ENCODE peak calls at places on chromosomes 3 and 15, in four cellular contexts. T is AG10803, A is astrocyte of the spinal cord, P is AG04449. O is an unnamed sample.

GRCh38 chr15:31034152-31034551 is 42.7 kb upstream of the MTMR10 start:
- DNase-seq in A (no peak), T (peak; percentile 53), P (no peak), O (peak; percentile 53)

GRCh38 chr15:63476229-63476632 is 28.2 kb upstream of the USP3 start:
- DNase-seq in A (peak; percentile 95), T (peak; percentile 95), P (peak; percentile 91), O (peak; percentile 98)

GRCh38 chr3:99145031-99145430 is 243.5 kb upstream of the DCBLD2 start:
- DNase-seq in A (no peak), T (no peak), P (no peak), O (no peak)

GRCh38 chr15:90126457-90127435 is 24.5 kb upstream of the IDH2 start:
- DNase-seq in A (no peak), P (no peak), T (no peak), O (peak; percentile 5)

GRCh38 chr15:63855735-63856134 is 22.0 kb upstream of the HERC1 start:
- DNase-seq in P (no peak), T (no peak), A (no peak), O (no peak)

GRCh38 chr3:149507491-149508324 is 33.2 kb downstream of the TM4SF4 start:
- DNase-seq in P (no peak), T (peak; percentile 34), A (peak; percentile 45), O (peak; percentile 54)

GRCh38 chr3:107973152-107973551 is 117.7 kb downstream of the CD47 start:
- DNase-seq in P (no peak), T (no peak), A (no peak), O (peak; percentile 44)

GRCh38 chr15:63107895-63108546 is 13.6 kb upstream of the LACTB start:
- DNase-seq in P (peak; percentile 100), T (peak; percentile 100), A (peak; percentile 100), O (peak; percentile 99)

GRCh38 chr3:180036678-180037455 is at the start of gene PEX5L:
- DNase-seq in T (peak; percentile 19), A (peak; percentile 60), P (no peak), O (peak; percentile 66)

GRCh38 chr3:13580256-13581023 is 31.5 kb downstream of the FBLN2 start:
- DNase-seq in T (no peak), A (no peak), P (no peak), O (no peak)

GRCh38 chr15:98609144-98609852 is 39.0 kb upstream of the IGF1R start:
- DNase-seq in T (peak; percentile 56), A (peak; percentile 49), P (no peak), O (peak; percentile 57)

GRCh38 chr3:119508172-119508845 is 10.0 kb downstream of the TIMMDC1 start:
- DNase-seq in P (no peak), A (no peak), T (no peak), O (no peak)

GRCh38 chr3:191314109-191314728 is 15.0 kb upstream of the CCDC50 start:
- DNase-seq in A (no peak), T (no peak), P (no peak), O (no peak)

GRCh38 chr15:66092053-66092976 is 161.2 kb downstream of the MEGF11 start:
- DNase-seq in P (no peak), A (no peak), T (no peak), O (no peak)

GRCh38 chr3:101721650-101721917 is 2.8 kb upstream of the CEP97 start:
- DNase-seq in P (no peak), A (no peak), T (no peak), O (no peak)

GRCh38 chr15:40773902-40774301 is 4.1 kb downstream of the C15orf62 start:
- DNase-seq in A (no peak), P (no peak), T (no peak), O (no peak)

GRCh38 chr3:62110801-62111200 is 262.5 kb downstream of the FEZF2 start:
- DNase-seq in P (no peak), A (no peak), T (peak; percentile 38), O (no peak)

GRCh38 chr3:194399874-194400411 is 877 bp upstream of the GP5 start:
- DNase-seq in A (no peak), P (no peak), T (no peak), O (no peak)

GRCh38 chr15:70292511-70292760 is 194.7 kb upstream of the TLE3 start:
- DNase-seq in P (no peak), T (no peak), A (no peak), O (no peak)

GRCh38 chr15:67542462-67543347 is at the start of gene MAP2K5:
- DNase-seq in P (no peak), T (peak; percentile 68), A (peak; percentile 69), O (peak; percentile 85)

GRCh38 chr15:55239440-55240124 is 42.8 kb upstream of the RSL24D1 start:
- DNase-seq in P (no peak), T (no peak), A (no peak), O (no peak)

GRCh38 chr3:150232992-150233451 is 175.1 kb upstream of the TSC22D2 start:
- DNase-seq in T (peak; percentile 83), A (peak; percentile 79), P (no peak), O (peak; percentile 65)

GRCh38 chr15:93282808-93283207 is 193.8 kb upstream of the RGMA start:
- DNase-seq in T (no peak), A (no peak), P (no peak), O (no peak)

GRCh38 chr3:129919357-129919756 is 25.8 kb upstream of the TMCC1 start:
- DNase-seq in T (no peak), P (no peak), A (no peak), O (no peak)

GRCh38 chr3:127373701-127374625 is 86.1 kb upstream of the PRR20G start:
- DNase-seq in P (no peak), T (no peak), A (no peak), O (peak; percentile 22)

GRCh38 chr3:185728630-185729334 is 96.1 kb downstream of the IGF2BP2 start:
- DNase-seq in A (no peak), P (no peak), T (peak; percentile 81), O (peak; percentile 74)

GRCh38 chr3:192918275-192918588 is 576 bp upstream of the MB21D2 start:
- DNase-seq in A (no peak), T (no peak), P (no peak), O (no peak)
- H3K4me3 ChIP-seq in A (peak overlapping the region; percentile 95), T (peak overlapping the region; percentile 94), P (peak overlapping the region; percentile 97), O (peak overlapping the region; percentile 96)

GRCh38 chr15:73997986-73998385 is 3.5 kb downstream of the PML start:
- DNase-seq in P (no peak), A (no peak), T (no peak), O (no peak)

GRCh38 chr15:73994419-73994883 is at the start of gene PML:
- DNase-seq in A (peak; percentile 96), T (peak; percentile 93), P (peak; percentile 66), O (peak; percentile 99)

GRCh38 chr15:73994912-73995622 is 551 bp downstream of the PML start:
- DNase-seq in T (peak; percentile 28), P (no peak), A (no peak), O (peak; percentile 55)

GRCh38 chr15:73996939-73997338 is 2.4 kb downstream of the PML start:
- DNase-seq in T (peak; percentile 67), P (no peak), A (peak; percentile 43), O (peak; percentile 77)

GRCh38 chr15:73996267-73996666 is 1.8 kb downstream of the PML start:
- DNase-seq in T (no peak), A (no peak), P (no peak), O (peak; percentile 14)
- H3K4me3 ChIP-seq in T (peak overlapping the region; percentile 97), A (peak overlapping the region; percentile 96), P (peak overlapping the region; percentile 69), O (peak overlapping the region; percentile 91)

GRCh38 chr3:71495708-71496472 is 87.6 kb downstream of the FOXP1 start:
- DNase-seq in A (peak; percentile 87), P (peak; percentile 82), T (peak; percentile 87), O (peak; percentile 96)
- H3K4me3 ChIP-seq in A (peak overlapping the region; percentile 7), P (no peak overlapping the region), T (peak overlapping the region; percentile 40), O (peak overlapping the region; percentile 46)

GRCh38 chr3:21447471-21448205 is 303.4 kb downstream of the ZNF385D start:
- DNase-seq in A (peak; percentile 59), P (peak; percentile 67), T (peak; percentile 94), O (peak; percentile 50)
- H3K4me3 ChIP-seq in A (no peak overlapping the region), P (no peak overlapping the region), T (peak overlapping the region; percentile 32), O (peak overlapping the region; percentile 45)

GRCh38 chr15:88636039-88636438 is 2.8 kb upstream of the ISG20 start:
- DNase-seq in A (no peak), P (no peak), T (no peak), O (no peak)
- H3K4me3 ChIP-seq in A (no peak overlapping the region), P (no peak overlapping the region), T (no peak overlapping the region), O (no peak overlapping the region)

O was measured in GM23248.